ENCODE peak calls at places on chromosome 9, in seven cellular contexts. H, E, R, F, V, S and Q are unnamed samples.

GRCh38 chr9:125971895-125972729 is 224.9 kb downstream of the PBX3 start:
- DNase-seq in H (no peak), E (no peak), R (no peak), F (no peak), V (no peak), S (no peak), Q (no peak)

GRCh38 chr9:35424356-35425352 is 65.3 kb upstream of the RUSC2 start:
- DNase-seq in H (no peak), E (no peak), R (no peak), F (no peak), V (no peak), S (no peak), Q (no peak)

GRCh38 chr9:130438368-130438981 is 6.3 kb upstream of the ASS1 start:
- DNase-seq in H (no peak), E (no peak), R (peak), F (no peak), V (no peak), S (no peak), Q (no peak)

GRCh38 chr9:99353408-99353807 is 131.3 kb downstream of the SEC61B start:
- DNase-seq in H (no peak), E (peak), R (peak), F (peak), V (no peak), S (peak), Q (no peak)

GRCh38 chr9:136045595-136046554 is 49.2 kb downstream of the NACC2 start:
- DNase-seq in H (no peak), E (no peak), R (no peak), F (no peak), V (no peak), S (no peak), Q (no peak)

GRCh38 chr9:100108572-100108971 is 9.5 kb downstream of the INVS start:
- DNase-seq in H (no peak), E (no peak), R (no peak), F (no peak), V (no peak), S (no peak), Q (no peak)

GRCh38 chr9:98370976-98371315 is 115.5 kb upstream of the TBC1D2 start:
- DNase-seq in H (no peak), E (no peak), R (no peak), F (no peak), V (no peak), S (no peak), Q (no peak)

GRCh38 chr9:4796988-4797956 is 4.5 kb downstream of the RCL1 start:
- DNase-seq in H (no peak), E (no peak), R (no peak), F (peak), V (peak), S (peak), Q (no peak)

GRCh38 chr9:131697097-131697496 is 42.8 kb downstream of the RAPGEF1 start:
- DNase-seq in H (no peak), E (peak), R (no peak), F (no peak), V (no peak), S (no peak), Q (no peak)

GRCh38 chr9:134633362-134634142 is 8.1 kb upstream of the COL5A1 start:
- DNase-seq in H (no peak), E (no peak), R (peak), F (no peak), V (no peak), S (no peak), Q (peak)

GRCh38 chr9:105697871-105698270 is 3.5 kb downstream of the TMEM38B start:
- DNase-seq in H (no peak), E (no peak), R (no peak), F (peak), V (peak), S (no peak), Q (no peak)

DNA sequence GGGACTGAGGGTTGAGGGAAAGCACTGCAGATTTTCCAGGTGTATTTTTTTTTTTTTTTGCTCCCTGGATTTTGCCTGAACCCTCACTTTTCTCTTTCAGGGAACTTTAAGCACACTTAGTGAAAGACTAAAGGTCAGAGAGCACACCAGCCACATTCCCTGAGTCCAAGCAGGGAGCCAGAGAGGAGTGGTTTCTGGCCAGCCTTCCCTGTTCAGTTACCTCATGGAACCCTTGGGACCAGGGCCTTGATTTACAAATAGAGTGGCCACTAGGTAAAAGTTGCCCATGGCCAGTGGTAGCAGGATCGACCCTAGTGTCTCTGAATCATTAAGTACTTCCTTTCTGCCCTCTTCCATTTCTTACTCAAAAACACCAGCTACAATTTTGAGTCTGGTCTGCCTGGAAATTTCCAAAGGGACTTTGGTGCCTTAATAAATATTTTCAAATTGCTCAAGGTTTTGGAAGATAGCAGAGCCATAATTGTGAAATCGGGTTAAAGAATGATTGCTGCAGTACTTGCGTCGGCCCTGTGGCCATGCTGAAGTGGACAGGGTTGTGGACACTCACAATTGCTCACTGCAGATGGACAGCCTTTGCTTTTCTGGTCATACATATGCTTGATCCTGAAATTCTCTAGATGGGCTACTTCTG is 14.5 kb downstream of the PALM2AKAP2 start:
- DNase-seq in H (no peak), E (no peak), R (no peak), F (no peak), V (no peak), S (peak), Q (no peak)
- TF ChIP-seq CTCF in H (no peak), E (no peak), R (no peak), F (no peak), V (no peak), S (no peak), Q (no peak)

GRCh38 chr9:96875460-96876142 is 21.3 kb upstream of the ZNF782 start:
- DNase-seq in H (no peak), E (peak), R (peak), F (peak), V (no peak), S (no peak), Q (peak)
- H3K27ac ChIP-seq in H (no peak), E (peak), R (peak), F (no peak), V (no peak), S (no peak), Q (peak)

GRCh38 chr9:133594310-133594709 is 14.9 kb downstream of the FAM163B start:
- DNase-seq in H (no peak), E (no peak), R (no peak), F (no peak), V (no peak), S (no peak), Q (no peak)

GRCh38 chr9:133593587-133593986 is 15.6 kb downstream of the FAM163B start:
- DNase-seq in H (no peak), E (no peak), R (no peak), F (no peak), V (no peak), S (no peak), Q (no peak)

GRCh38 chr9:133591985-133592384 is 17.2 kb downstream of the FAM163B start:
- DNase-seq in H (no peak), E (no peak), R (no peak), F (no peak), V (no peak), S (no peak), Q (no peak)

GRCh38 chr9:133591116-133591910 is 17.9 kb downstream of the FAM163B start:
- DNase-seq in H (no peak), E (no peak), R (peak), F (no peak), V (no peak), S (no peak), Q (no peak)

GRCh38 chr9:133592731-133593409 is 16.3 kb downstream of the FAM163B start:
- DNase-seq in H (no peak), E (no peak), R (peak), F (no peak), V (no peak), S (no peak), Q (no peak)
- TF ChIP-seq CTCF in H (no peak), E (no peak), R (peak), F (peak), V (peak), S (no peak), Q (no peak)

DNA sequence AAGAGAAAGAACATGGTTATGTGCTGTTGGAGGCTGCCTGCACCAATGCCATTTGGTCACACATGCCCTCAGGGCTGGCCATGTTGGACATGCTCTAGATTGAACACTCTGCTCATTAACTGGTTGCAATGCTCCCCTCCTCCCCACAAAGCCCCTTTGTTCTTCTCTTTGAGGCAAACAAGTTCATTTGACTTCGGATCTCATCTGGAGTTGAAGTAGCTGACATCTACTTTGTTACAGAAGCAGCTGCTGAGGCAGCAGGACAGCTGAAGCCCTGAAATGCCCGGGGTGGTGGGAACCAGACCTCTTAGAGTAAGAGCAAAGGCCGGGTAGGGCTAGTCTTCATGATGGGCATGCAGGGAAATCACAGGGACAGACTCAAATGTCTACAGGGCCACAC is 123.5 kb downstream of the APBA1 start:
- DNase-seq in H (no peak), E (no peak), R (no peak), F (no peak), V (no peak), S (no peak), Q (no peak)
- H3K27ac ChIP-seq in H (no peak), E (no peak), R (no peak), F (no peak), V (no peak), S (no peak), Q (no peak)

DNA sequence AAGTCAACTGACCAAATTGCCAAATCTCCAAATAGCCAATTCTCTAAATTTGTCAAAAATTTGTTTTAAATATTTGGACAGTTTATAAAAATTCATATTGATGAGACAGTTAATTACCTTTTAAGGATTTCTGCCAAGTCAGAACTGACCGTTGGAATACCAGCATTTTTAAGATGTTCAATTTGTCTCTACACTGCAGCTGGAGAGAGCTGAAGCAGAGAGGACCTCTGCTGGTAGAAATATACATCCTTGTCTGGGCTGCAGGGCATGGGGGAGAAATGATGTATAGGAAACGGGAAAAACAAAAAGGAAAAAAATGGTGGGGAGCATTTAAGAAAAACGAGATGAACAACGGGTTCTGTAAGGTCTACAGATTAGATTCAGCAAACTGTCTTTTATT is 16.8 kb downstream of the NR6A1 start:
- DNase-seq in H (no peak), E (no peak), R (no peak), F (peak), V (peak), S (no peak), Q (no peak)
- TF ChIP-seq CTCF in H (no peak), E (peak), R (peak), F (peak), V (peak), S (peak), Q (no peak)